ENCODE peak calls at places on chromosomes 4 and X, in eight cellular contexts. K, G, E, B, I, W, U and S are unnamed samples.

GRCh38 chrX:123878177-123878576 is 18.3 kb downstream of the XIAP start:
- ATAC-seq in B (peak; percentile 71), W (no peak), I (no peak), K (no peak), U (peak; percentile 14), G (no peak), E (peak; percentile 67), S (peak; percentile 50)

GRCh38 chr4:15586046-15586445 is 69.1 kb downstream of the FBXL5 start:
- ATAC-seq in I (no peak), K (no peak), W (peak; percentile 75), G (no peak), U (no peak), B (no peak), E (no peak), S (no peak)

GRCh38 chrX:72203421-72203820 is 21.9 kb downstream of the PIN4 start:
- ATAC-seq in K (no peak), B (peak; percentile 82), E (no peak), G (no peak), I (no peak), U (no peak), W (no peak), S (peak; percentile 50)

GRCh38 chrX:19487520-19488200 is 27.6 kb downstream of the MAP3K15 start:
- ATAC-seq in U (no peak), K (no peak), I (no peak), W (no peak), G (no peak), E (no peak), B (no peak), S (no peak)

GRCh38 chrX:357035-357692 is 29.5 kb downstream of the PPP2R3B start:
- ATAC-seq in K (no peak), E (peak; percentile 55), W (no peak), B (peak; percentile 20), G (no peak), U (no peak), I (no peak), S (peak; percentile 60)

GRCh38 chr4:60743654-60744053 is 456.5 kb upstream of the ADGRL3 start:
- ATAC-seq in K (no peak), W (no peak), B (no peak), I (no peak), U (no peak), G (no peak), E (no peak), S (no peak)

GRCh38 chrX:154027003-154027402 is 7.3 kb upstream of the IRAK1 start:
- ATAC-seq in K (no peak), I (no peak), B (no peak), G (no peak), W (no peak), U (no peak), E (no peak), S (no peak)

GRCh38 chrX:20217279-20217678 is 49.4 kb downstream of the RPS6KA3 start:
- ATAC-seq in W (peak; percentile 61), I (peak; percentile 44), G (no peak), E (no peak), K (peak; percentile 65), U (peak; percentile 53), B (no peak), S (no peak)

GRCh38 chr4:26349496-26349895 is 28.7 kb downstream of the RBPJ start:
- ATAC-seq in E (no peak), B (peak; percentile 36), K (no peak), W (no peak), U (no peak), I (no peak), G (no peak), S (peak; percentile 48)

GRCh38 chr4:82500106-82500738 is 61.6 kb downstream of the TMEM150C start:
- ATAC-seq in W (peak; percentile 36), G (no peak), E (no peak), U (no peak), K (no peak), B (no peak), I (no peak), S (no peak)

GRCh38 chr4:74805601-74806000 is 11.3 kb upstream of the BTC start:
- ATAC-seq in I (no peak), E (no peak), G (peak; percentile 54), K (no peak), W (no peak), B (no peak), U (peak; percentile 92), S (no peak)

GRCh38 chr4:153622093-153622492 is 62.0 kb upstream of the TLR2 start:
- ATAC-seq in B (no peak), G (no peak), K (peak; percentile 62), I (no peak), U (no peak), W (no peak), E (no peak), S (no peak)

GRCh38 chr4:16516796-16517413 is 290.6 kb upstream of the TAPT1 start:
- ATAC-seq in W (peak; percentile 89), B (no peak), U (no peak), I (peak; percentile 63), G (no peak), E (no peak), K (peak; percentile 54), S (no peak)

GRCh38 chrX:116409224-116409623 is 27.2 kb upstream of the SLC6A14 start:
- ATAC-seq in B (no peak), G (no peak), K (no peak), E (no peak), U (no peak), I (no peak), W (no peak), S (no peak)

GRCh38 chr4:109148577-109149075 is 153.8 kb downstream of the COL25A1 start:
- ATAC-seq in I (no peak), U (no peak), G (no peak), E (no peak), W (no peak), B (no peak), K (no peak), S (no peak)

GRCh38 chr4:159353422-159354116 is 250.7 kb downstream of the RAPGEF2 start:
- ATAC-seq in K (no peak), I (peak; percentile 84), W (no peak), E (no peak), B (no peak), U (no peak), G (no peak), S (no peak)

GRCh38 chrX:1928805-1929204 is 313.9 kb downstream of the ASMT start:
- ATAC-seq in K (no peak), B (no peak), G (no peak), U (no peak), W (no peak), E (no peak), I (no peak), S (no peak)

GRCh38 chr4:61376301-61376700 is 176.2 kb downstream of the ADGRL3 start:
- ATAC-seq in U (no peak), K (no peak), E (no peak), I (no peak), W (no peak), G (no peak), B (no peak), S (no peak)

GRCh38 chrX:133638285-133638684 is 223.0 kb upstream of the GPC4 start:
- ATAC-seq in K (no peak), W (no peak), B (no peak), E (no peak), U (peak; percentile 90), I (no peak), G (no peak), S (no peak)

GRCh38 chrX:40260123-40260751 is 162.5 kb upstream of the BCOR start:
- ATAC-seq in W (no peak), E (no peak), K (no peak), U (no peak), G (no peak), B (no peak), I (no peak), S (no peak)

GRCh38 chr4:147790412-147790811 is 58.5 kb downstream of the ARHGAP10 start:
- ATAC-seq in W (no peak), U (peak; percentile 76), I (no peak), B (no peak), K (no peak), E (no peak), G (no peak), S (no peak)